ENCODE peak calls at places on chromosome 22, in eight cellular contexts. O is brain microvascular endothelial cell, B is heart right ventricle, Q is lower lobe of right lung, J is psoas muscle, L is body of pancreas, D is colonic mucosa, E is A673. I is an unnamed sample. For H3K36me3, the result is how much of the 10 kb centered on the place peaks cover.

GRCh38 chr22:31346255-31346732 is at the start of gene PATZ1:
- DNase-seq in O (peak), B (no peak), Q (peak), J (peak), L (peak), D (peak), E (peak), I (no peak)

GRCh38 chr22:35782504-35782903 is 64.8 kb downstream of the APOL5 start:
- DNase-seq in O (no peak), B (no peak), Q (no peak), J (no peak), L (no peak), D (no peak), E (peak), I (no peak)

GRCh38 chr22:30628491-30628890 is 7.1 kb upstream of the SLC35E4 start:
- DNase-seq in O (no peak), B (no peak), Q (no peak), J (no peak), L (no peak), D (no peak), E (no peak), I (no peak)

GRCh38 chr22:29733362-29734322 is 13.8 kb downstream of the CABP7 start:
- DNase-seq in O (no peak), B (peak), Q (no peak), J (peak), L (peak), D (peak), E (peak), I (no peak)

GRCh38 chr22:22125579-22126468 is 118.8 kb upstream of the VPREB1 start:
- DNase-seq in O (no peak), B (no peak), Q (no peak), J (no peak), L (no peak), D (no peak), E (no peak), I (peak)

GRCh38 chr22:33401291-33401690 is 343.1 kb upstream of the SYN3 start:
- DNase-seq in O (peak), B (no peak), Q (no peak), J (no peak), L (no peak), D (no peak), E (no peak), I (no peak)

GRCh38 chr22:20438066-20438677 is 547 bp upstream of the SCARF2 start:
- DNase-seq in O (no peak), B (no peak), Q (peak), J (no peak), L (no peak), D (no peak), E (no peak), I (peak)

GRCh38 chr22:21992593-21993237 is 10.1 kb upstream of the TOP3B start:
- DNase-seq in O (no peak), B (no peak), Q (no peak), J (no peak), L (no peak), D (no peak), E (no peak), I (no peak)

GRCh38 chr22:30969532-30970355 is 679 bp downstream of the TUG1 start:
- DNase-seq in O (peak), B (no peak), Q (no peak), J (no peak), L (peak), D (peak), E (peak), I (no peak)

GRCh38 chr22:31952459-31952858 is 8.1 kb downstream of the YWHAH start:
- DNase-seq in O (peak), B (no peak), Q (no peak), J (no peak), L (peak), D (no peak), E (no peak), I (no peak)

GRCh38 chr22:28955817-28956216 is 72.4 kb downstream of the ZNRF3 start:
- DNase-seq in O (no peak), B (no peak), Q (no peak), J (no peak), L (no peak), D (no peak), E (no peak), I (no peak)

GRCh38 chr22:21726650-21727049 is 8.9 kb downstream of the YPEL1 start:
- DNase-seq in O (no peak), B (no peak), Q (no peak), J (no peak), L (peak), D (no peak), E (peak), I (no peak)

GRCh38 chr22:49549256-49549655 is 278.4 kb downstream of the BRD1 start:
- DNase-seq in O (no peak), B (no peak), Q (peak), J (no peak), L (no peak), D (no peak), E (no peak), I (peak)

GRCh38 chr22:39244496-39245129 is at the start of gene PDGFB:
- DNase-seq in O (no peak), B (peak), Q (no peak), J (no peak), L (peak), D (peak), E (peak), I (no peak)

GRCh38 chr22:24550028-24550901 is 4.7 kb downstream of the GUCD1 start:
- DNase-seq in O (no peak), B (no peak), Q (no peak), J (no peak), L (peak), D (peak), E (no peak), I (no peak)

GRCh38 chr22:32858957-32859356 is 57.5 kb downstream of the TIMP3 start:
- DNase-seq in O (no peak), B (no peak), Q (no peak), J (no peak), L (no peak), D (no peak), E (no peak), I (no peak)

GRCh38 chr22:33112606-33113005 is 54.4 kb upstream of the SYN3 start:
- DNase-seq in O (no peak), B (no peak), Q (no peak), J (no peak), L (no peak), D (no peak), E (no peak), I (no peak)

GRCh38 chr22:31102441-31103081 is 4.8 kb downstream of the SELENOM start:
- DNase-seq in O (peak), B (peak), Q (no peak), J (peak), L (peak), D (peak), E (no peak), I (no peak)

GRCh38 chr22:24289138-24289537 is 18.5 kb downstream of the SPECC1L start:
- DNase-seq in O (peak), B (no peak), Q (no peak), J (no peak), L (no peak), D (no peak), E (peak), I (no peak)

GRCh38 chr22:38125731-38126344 is 15.4 kb upstream of the BAIAP2L2 start:
- DNase-seq in O (no peak), B (peak), Q (no peak), J (no peak), L (no peak), D (no peak), E (no peak), I (no peak)

GRCh38 chr22:32803020-32803758 is 1.7 kb downstream of the TIMP3 start:
- DNase-seq in O (no peak), B (no peak), Q (no peak), J (no peak), L (no peak), D (no peak), E (no peak), I (no peak)

GRCh38 chr22:30365891-30366290 is 9.1 kb downstream of the CCDC157 start:
- DNase-seq in O (no peak), B (no peak), Q (peak), J (no peak), L (no peak), D (no peak), E (no peak), I (no peak)

GRCh38 chr22:19181786-19182471 is 3.4 kb upstream of the SLC25A1 start:
- DNase-seq in O (no peak), B (no peak), Q (no peak), J (no peak), L (no peak), D (no peak), E (no peak), I (no peak)

GRCh38 chr22:32531955-32532818 is 57.6 kb downstream of the FBXO7 start:
- DNase-seq in O (peak), B (peak), Q (peak), J (peak), L (peak), D (peak), E (peak), I (peak)

DNA sequence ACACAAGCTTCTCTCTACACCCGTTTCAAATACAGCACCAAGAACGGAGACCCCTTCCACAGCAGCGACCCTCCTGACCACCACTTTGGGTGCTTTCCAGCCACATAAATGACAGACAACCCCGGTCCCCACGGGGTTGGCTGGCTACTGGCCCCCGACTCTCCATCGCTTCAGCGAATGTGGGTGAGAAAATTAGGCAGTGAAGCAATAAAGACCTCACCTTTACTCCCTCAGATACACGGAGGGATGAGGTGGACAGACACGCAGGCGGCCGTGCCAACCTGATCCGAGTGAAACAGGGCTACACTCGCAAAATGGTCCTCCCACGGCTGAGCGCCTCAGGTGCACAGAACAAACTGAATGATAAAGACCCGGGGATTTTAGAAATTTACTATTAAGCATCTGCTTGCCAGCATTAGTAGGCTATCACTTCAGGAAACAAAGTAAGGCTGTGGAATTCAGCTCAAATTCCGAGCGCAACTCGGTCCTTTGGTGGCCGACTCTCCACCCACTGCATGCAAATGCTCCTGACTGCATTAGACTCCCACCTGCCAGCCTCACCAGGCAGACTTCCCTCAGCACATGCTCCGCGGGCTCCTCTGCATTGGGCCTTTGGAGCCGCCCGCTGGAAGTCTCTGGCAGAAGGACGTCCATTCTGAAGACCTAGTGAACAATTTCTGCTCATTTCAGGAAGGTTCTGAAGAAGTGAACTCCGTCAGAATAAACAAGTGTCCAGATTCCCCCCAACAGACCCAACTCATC is 12.8 kb upstream of the EFCAB6 start:
- DNase-seq in O (no peak), B (no peak), Q (no peak), J (no peak), L (no peak), D (no peak), E (no peak), I (no peak)
- H3K36me3 ChIP-seq in O (under half), B (under half), Q (under half), J (under half), L (under half), D (under half), E (under half), I (under half)

GRCh38 chr22:46748206-46748947 is 10.3 kb upstream of the CERK start:
- DNase-seq in O (no peak), B (no peak), Q (no peak), J (peak), L (no peak), D (no peak), E (no peak), I (no peak)
- H3K27ac ChIP-seq in O (no peak), B (no peak), Q (peak), J (peak), L (no peak), D (peak), E (no peak), I (peak)

GRCh38 chr22:18121436-18122253 is 11.0 kb downstream of the TUBA8 start:
- DNase-seq in O (no peak), B (no peak), Q (no peak), J (no peak), L (no peak), D (no peak), E (no peak), I (no peak)
- TF ChIP-seq CTCF in O (peak), B (no peak), Q (no peak), J (no peak), L (no peak), D (no peak), E (no peak), I (no peak)

GRCh38 chr22:26496456-26496855 is 12.8 kb downstream of the SRRD start:
- DNase-seq in O (no peak), B (no peak), Q (no peak), J (no peak), L (no peak), D (no peak), E (no peak), I (no peak)

GRCh38 chr22:26503758-26504157 is 8.5 kb downstream of the TFIP11 start:
- DNase-seq in O (no peak), B (no peak), Q (no peak), J (no peak), L (no peak), D (no peak), E (no peak), I (no peak)

GRCh38 chr22:26502688-26503561 is 9.3 kb downstream of the TFIP11 start:
- DNase-seq in O (peak), B (peak), Q (no peak), J (peak), L (peak), D (peak), E (peak), I (no peak)

GRCh38 chr22:26499188-26499703 is 13.0 kb downstream of the TFIP11 start:
- DNase-seq in O (no peak), B (no peak), Q (no peak), J (no peak), L (no peak), D (no peak), E (no peak), I (no peak)

DNA sequence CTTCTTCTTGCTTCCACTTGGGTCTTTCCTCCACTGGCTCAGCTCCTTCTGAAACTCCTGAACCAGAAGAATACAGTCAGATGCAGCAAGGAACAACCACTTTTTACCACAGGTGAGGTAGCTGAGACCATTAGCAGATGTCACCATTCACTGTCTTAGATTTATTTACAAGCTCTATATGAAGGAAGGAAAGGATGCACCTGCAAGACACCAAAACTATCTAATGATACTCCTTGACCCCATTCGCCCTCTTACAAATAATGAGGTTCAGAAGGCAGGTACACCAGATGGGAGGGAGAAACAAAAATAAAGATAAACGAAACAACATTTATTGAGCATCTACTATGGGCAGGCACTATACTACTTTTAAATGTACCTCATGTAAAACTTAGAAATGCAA is 10.3 kb downstream of the TFIP11 start:
- DNase-seq in O (no peak), B (no peak), Q (no peak), J (no peak), L (no peak), D (no peak), E (no peak), I (no peak)
- H3K36me3 ChIP-seq in O (half or more), B (half or more), Q (half or more), J (under half), L (under half), D (under half), E (half or more), I (under half)

GRCh38 chr22:43205261-43205691 is 18.3 kb upstream of the TTLL12 start:
- DNase-seq in O (no peak), B (no peak), Q (peak), J (no peak), L (no peak), D (no peak), E (no peak), I (no peak)
- H3K27ac ChIP-seq in O (no peak), B (no peak), Q (no peak), J (no peak), L (no peak), D (no peak), E (no peak), I (no peak)

GRCh38 chr22:23279781-23280180 is 99.5 kb downstream of the BCR start:
- DNase-seq in O (no peak), B (no peak), Q (no peak), J (no peak), L (no peak), D (no peak), E (no peak), I (no peak)

GRCh38 chr22:23277583-23278295 is 97.4 kb downstream of the BCR start:
- DNase-seq in O (no peak), B (no peak), Q (no peak), J (no peak), L (no peak), D (no peak), E (no peak), I (no peak)

GRCh38 chr22:23280356-23281052 is 100.2 kb downstream of the BCR start:
- DNase-seq in O (no peak), B (no peak), Q (no peak), J (no peak), L (no peak), D (no peak), E (no peak), I (no peak)

GRCh38 chr22:23281053-23281405 is 100.7 kb downstream of the BCR start:
- DNase-seq in O (no peak), B (no peak), Q (no peak), J (no peak), L (no peak), D (no peak), E (no peak), I (no peak)

GRCh38 chr22:23278883-23279675 is 98.8 kb downstream of the BCR start:
- DNase-seq in O (no peak), B (peak), Q (peak), J (no peak), L (peak), D (peak), E (no peak), I (peak)
- TF ChIP-seq CTCF in O (no peak), B (no peak), Q (no peak), J (no peak), L (no peak), D (no peak), E (no peak), I (no peak)

DNA sequence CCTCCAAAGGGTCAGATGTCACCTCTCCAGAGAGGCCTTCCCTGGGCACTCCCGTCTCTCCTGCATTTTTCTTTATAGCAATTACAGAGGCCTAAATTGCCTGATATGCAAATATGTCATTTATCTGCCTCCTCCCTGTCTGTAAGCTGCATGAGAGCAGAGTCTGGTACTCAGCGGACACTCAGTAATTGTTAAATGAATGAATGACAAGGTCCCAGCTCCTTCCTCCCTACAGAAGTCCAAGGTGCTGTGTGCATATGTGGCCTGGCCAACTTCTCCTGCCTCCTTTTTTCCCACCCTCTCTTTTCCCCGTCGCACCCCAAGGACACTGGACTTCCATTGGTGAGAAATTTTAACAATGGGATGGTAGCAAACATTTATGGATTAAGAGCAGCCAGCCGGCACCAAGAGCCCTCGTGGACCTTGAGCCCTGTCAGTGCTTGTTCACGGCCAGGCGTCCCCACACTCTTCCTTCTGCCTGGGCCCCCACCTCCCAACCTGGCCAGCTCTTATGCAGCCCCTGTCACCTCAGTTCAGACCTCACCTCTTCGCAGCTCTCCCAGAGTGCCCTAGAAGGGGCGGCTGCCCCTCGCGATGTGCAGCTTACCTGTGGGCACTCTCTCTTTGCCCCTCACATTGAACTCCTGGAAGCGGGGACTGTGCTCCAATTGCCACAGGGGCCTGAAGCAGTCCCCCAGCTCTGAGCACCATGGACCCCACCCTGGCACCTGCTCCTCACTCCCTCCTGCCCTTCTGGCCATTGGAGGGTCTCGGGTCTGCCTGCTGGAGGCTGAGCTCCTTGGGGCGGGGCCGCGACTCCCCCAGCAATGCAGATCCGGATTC is 1.5 kb downstream of the TMPRSS6 start:
- DNase-seq in O (no peak), B (no peak), Q (no peak), J (no peak), L (no peak), D (no peak), E (no peak), I (peak)
- H3K36me3 ChIP-seq in O (under half), B (under half), Q (under half), J (under half), L (under half), D (under half), E (under half), I (under half)

GRCh38 chr22:48282804-48283203 is 1520.4 kb downstream of the TBC1D22A start:
- DNase-seq in O (no peak), B (no peak), Q (no peak), J (no peak), L (no peak), D (no peak), E (no peak), I (no peak)
- H3K27ac ChIP-seq in O (no peak), B (no peak), Q (no peak), J (no peak), L (no peak), D (no peak), E (no peak), I (no peak)